ENCODE peak calls at places on chromosomes 4 and X, in eight cellular contexts. One of them, this sample, is unnamed.

GRCh38 chrX:8971116-8971515 is 62.8 kb downstream of the FAM9B start:
- DNase-seq in stomach: no peak
- DNase-seq in adrenal gland: no peak
- DNase-seq in ovary: no peak
- DNase-seq in endodermal cell: no peak
- DNase-seq in hepatocyte: peak; percentile 33
- DNase-seq in gastrocnemius medialis: no peak
- DNase-seq in brain microvascular endothelial cell: peak; percentile 41
- DNase-seq in this sample: no peak

GRCh38 chrX:31547416-31547815 is 475.6 kb upstream of the FTHL17 start:
- DNase-seq in stomach: no peak
- DNase-seq in adrenal gland: no peak
- DNase-seq in ovary: no peak
- DNase-seq in endodermal cell: no peak
- DNase-seq in hepatocyte: no peak
- DNase-seq in gastrocnemius medialis: no peak
- DNase-seq in brain microvascular endothelial cell: no peak
- DNase-seq in this sample: no peak

GRCh38 chr4:57351716-57352115 is 241.5 kb upstream of the IGFBP7 start:
- DNase-seq in stomach: no peak
- DNase-seq in adrenal gland: no peak
- DNase-seq in ovary: no peak
- DNase-seq in endodermal cell: no peak
- DNase-seq in hepatocyte: no peak
- DNase-seq in gastrocnemius medialis: no peak
- DNase-seq in brain microvascular endothelial cell: no peak
- DNase-seq in this sample: no peak

GRCh38 chr4:139635966-139636365 is 29.7 kb upstream of the MGST2 start:
- DNase-seq in stomach: no peak
- DNase-seq in adrenal gland: no peak
- DNase-seq in ovary: no peak
- DNase-seq in endodermal cell: no peak
- DNase-seq in hepatocyte: no peak
- DNase-seq in gastrocnemius medialis: no peak
- DNase-seq in brain microvascular endothelial cell: no peak
- DNase-seq in this sample: no peak

GRCh38 chr4:166415749-166416148 is 542.7 kb downstream of the TLL1 start:
- DNase-seq in stomach: no peak
- DNase-seq in adrenal gland: no peak
- DNase-seq in ovary: no peak
- DNase-seq in endodermal cell: no peak
- DNase-seq in hepatocyte: no peak
- DNase-seq in gastrocnemius medialis: no peak
- DNase-seq in brain microvascular endothelial cell: no peak
- DNase-seq in this sample: no peak

GRCh38 chrX:69289839-69290123 is 124.5 kb upstream of the PJA1 start:
- DNase-seq in stomach: no peak
- DNase-seq in adrenal gland: no peak
- DNase-seq in ovary: no peak
- DNase-seq in endodermal cell: no peak
- DNase-seq in hepatocyte: no peak
- DNase-seq in gastrocnemius medialis: no peak
- DNase-seq in brain microvascular endothelial cell: no peak
- DNase-seq in this sample: no peak

GRCh38 chr4:79599691-79600090 is 191.7 kb upstream of the GK2 start:
- DNase-seq in stomach: no peak
- DNase-seq in adrenal gland: no peak
- DNase-seq in ovary: no peak
- DNase-seq in endodermal cell: no peak
- DNase-seq in hepatocyte: no peak
- DNase-seq in gastrocnemius medialis: peak; percentile 56
- DNase-seq in brain microvascular endothelial cell: no peak
- DNase-seq in this sample: no peak

GRCh38 chr4:68951078-68951805 is at the start of gene UGT2A3:
- DNase-seq in stomach: no peak
- DNase-seq in adrenal gland: no peak
- DNase-seq in ovary: no peak
- DNase-seq in endodermal cell: peak; percentile 55
- DNase-seq in hepatocyte: peak; percentile 53
- DNase-seq in gastrocnemius medialis: no peak
- DNase-seq in brain microvascular endothelial cell: no peak
- DNase-seq in this sample: no peak

GRCh38 chrX:11531226-11531625 is 134.5 kb downstream of the ARHGAP6 start:
- DNase-seq in stomach: no peak
- DNase-seq in adrenal gland: no peak
- DNase-seq in ovary: no peak
- DNase-seq in endodermal cell: no peak
- DNase-seq in hepatocyte: peak; percentile 16
- DNase-seq in gastrocnemius medialis: no peak
- DNase-seq in brain microvascular endothelial cell: no peak
- DNase-seq in this sample: no peak

GRCh38 chr4:23373269-23373668 is 516.6 kb downstream of the PPARGC1A start:
- DNase-seq in stomach: peak; percentile 79
- DNase-seq in adrenal gland: peak; percentile 49
- DNase-seq in ovary: no peak
- DNase-seq in endodermal cell: peak; percentile 71
- DNase-seq in hepatocyte: peak; percentile 76
- DNase-seq in gastrocnemius medialis: peak; percentile 65
- DNase-seq in brain microvascular endothelial cell: peak; percentile 23
- DNase-seq in this sample: peak; percentile 41

GRCh38 chr4:101252721-101253120 is 94.6 kb downstream of the PPP3CA start:
- DNase-seq in stomach: no peak
- DNase-seq in adrenal gland: no peak
- DNase-seq in ovary: no peak
- DNase-seq in endodermal cell: no peak
- DNase-seq in hepatocyte: no peak
- DNase-seq in gastrocnemius medialis: no peak
- DNase-seq in brain microvascular endothelial cell: no peak
- DNase-seq in this sample: no peak

GRCh38 chr4:133152330-133152791 is 3.3 kb downstream of the PCDH10 start:
- DNase-seq in stomach: no peak
- DNase-seq in adrenal gland: no peak
- DNase-seq in ovary: no peak
- DNase-seq in endodermal cell: peak; percentile 74
- DNase-seq in hepatocyte: no peak
- DNase-seq in gastrocnemius medialis: no peak
- DNase-seq in brain microvascular endothelial cell: no peak
- DNase-seq in this sample: no peak

GRCh38 chrX:148574247-148574973 is 74.0 kb downstream of the AFF2 start:
- DNase-seq in stomach: no peak
- DNase-seq in adrenal gland: no peak
- DNase-seq in ovary: no peak
- DNase-seq in endodermal cell: no peak
- DNase-seq in hepatocyte: no peak
- DNase-seq in gastrocnemius medialis: no peak
- DNase-seq in brain microvascular endothelial cell: no peak
- DNase-seq in this sample: no peak

GRCh38 chrX:30577362-30577961 is at the start of gene TASL:
- DNase-seq in stomach: no peak
- DNase-seq in adrenal gland: no peak
- DNase-seq in ovary: no peak
- DNase-seq in endodermal cell: no peak
- DNase-seq in hepatocyte: no peak
- DNase-seq in gastrocnemius medialis: no peak
- DNase-seq in brain microvascular endothelial cell: no peak
- DNase-seq in this sample: no peak

GRCh38 chrX:2577844-2578444 is 77.2 kb upstream of the DHRSX start:
- DNase-seq in stomach: no peak
- DNase-seq in adrenal gland: no peak
- DNase-seq in ovary: no peak
- DNase-seq in endodermal cell: no peak
- DNase-seq in hepatocyte: no peak
- DNase-seq in gastrocnemius medialis: no peak
- DNase-seq in brain microvascular endothelial cell: peak; percentile 56
- DNase-seq in this sample: no peak

GRCh38 chrX:112636288-112636687 is 43.5 kb downstream of the LHFPL1 start:
- DNase-seq in stomach: no peak
- DNase-seq in adrenal gland: no peak
- DNase-seq in ovary: no peak
- DNase-seq in endodermal cell: no peak
- DNase-seq in hepatocyte: no peak
- DNase-seq in gastrocnemius medialis: no peak
- DNase-seq in brain microvascular endothelial cell: no peak
- DNase-seq in this sample: no peak

GRCh38 chr4:2962614-2963184 is 507 bp downstream of the NOP14 start:
- DNase-seq in stomach: peak; percentile 36
- DNase-seq in adrenal gland: peak; percentile 66
- DNase-seq in ovary: no peak
- DNase-seq in endodermal cell: peak; percentile 87
- DNase-seq in hepatocyte: peak; percentile 68
- DNase-seq in gastrocnemius medialis: peak; percentile 36
- DNase-seq in brain microvascular endothelial cell: peak; percentile 38
- DNase-seq in this sample: no peak

GRCh38 chr4:72463724-72464123 is 105.3 kb downstream of the ADAMTS3 start:
- DNase-seq in stomach: no peak
- DNase-seq in adrenal gland: no peak
- DNase-seq in ovary: no peak
- DNase-seq in endodermal cell: no peak
- DNase-seq in hepatocyte: no peak
- DNase-seq in gastrocnemius medialis: no peak
- DNase-seq in brain microvascular endothelial cell: no peak
- DNase-seq in this sample: no peak

GRCh38 chr4:139920552-139920951 is 233.4 kb downstream of the MAML3 start:
- DNase-seq in stomach: no peak
- DNase-seq in adrenal gland: no peak
- DNase-seq in ovary: no peak
- DNase-seq in endodermal cell: no peak
- DNase-seq in hepatocyte: no peak
- DNase-seq in gastrocnemius medialis: no peak
- DNase-seq in brain microvascular endothelial cell: no peak
- DNase-seq in this sample: peak; percentile 27

GRCh38 chr4:113423631-113424030 is 337.9 kb downstream of the CAMK2D start:
- DNase-seq in stomach: no peak
- DNase-seq in adrenal gland: no peak
- DNase-seq in ovary: no peak
- DNase-seq in endodermal cell: no peak
- DNase-seq in hepatocyte: no peak
- DNase-seq in gastrocnemius medialis: no peak
- DNase-seq in brain microvascular endothelial cell: no peak
- DNase-seq in this sample: no peak

GRCh38 chr4:173506780-173507211 is 23.2 kb downstream of the HAND2 start:
- DNase-seq in stomach: no peak
- DNase-seq in adrenal gland: no peak
- DNase-seq in ovary: no peak
- DNase-seq in endodermal cell: peak; percentile 71
- DNase-seq in hepatocyte: no peak
- DNase-seq in gastrocnemius medialis: no peak
- DNase-seq in brain microvascular endothelial cell: no peak
- DNase-seq in this sample: peak; percentile 46

GRCh38 chr4:156939151-156939550 is 32.4 kb downstream of the PDGFC start:
- DNase-seq in stomach: no peak
- DNase-seq in adrenal gland: no peak
- DNase-seq in ovary: no peak
- DNase-seq in endodermal cell: no peak
- DNase-seq in hepatocyte: no peak
- DNase-seq in gastrocnemius medialis: no peak
- DNase-seq in brain microvascular endothelial cell: no peak
- DNase-seq in this sample: no peak

GRCh38 chr4:184983660-184984356 is 34.5 kb upstream of the HELT start:
- DNase-seq in stomach: peak; percentile 43
- DNase-seq in adrenal gland: peak; percentile 65
- DNase-seq in ovary: peak; percentile 53
- DNase-seq in endodermal cell: peak; percentile 95
- DNase-seq in hepatocyte: peak; percentile 61
- DNase-seq in gastrocnemius medialis: peak; percentile 44
- DNase-seq in brain microvascular endothelial cell: peak; percentile 27
- DNase-seq in this sample: peak; percentile 67

GRCh38 chr4:152779513-152780266 is at the start of the genes ARFIP1 and TIGD4:
- DNase-seq in stomach: peak; percentile 98
- DNase-seq in adrenal gland: peak; percentile 99
- DNase-seq in ovary: peak; percentile 98
- DNase-seq in endodermal cell: peak; percentile 100
- DNase-seq in hepatocyte: peak; percentile 97
- DNase-seq in gastrocnemius medialis: peak; percentile 97
- DNase-seq in brain microvascular endothelial cell: peak; percentile 96
- DNase-seq in this sample: peak; percentile 97
- H3K27ac ChIP-seq in stomach: peak within 1 kb of the TSS; percentile 91
- H3K27ac ChIP-seq in adrenal gland: peak within 1 kb of the TSS; percentile 78
- H3K27ac ChIP-seq in ovary: peak within 1 kb of the TSS; percentile 81
- H3K27ac ChIP-seq in endodermal cell: peak within 1 kb of the TSS; percentile 88
- H3K27ac ChIP-seq in hepatocyte: peak within 1 kb of the TSS; percentile 94
- H3K27ac ChIP-seq in gastrocnemius medialis: peak within 1 kb of the TSS; percentile 95
- H3K27ac ChIP-seq in brain microvascular endothelial cell: peak within 1 kb of the TSS; percentile 72
- H3K27ac ChIP-seq in this sample: peak within 1 kb of the TSS; percentile 92

GRCh38 chrX:68146054-68146453 is 287.2 kb downstream of the OPHN1 start:
- DNase-seq in stomach: no peak
- DNase-seq in adrenal gland: no peak
- DNase-seq in ovary: no peak
- DNase-seq in endodermal cell: no peak
- DNase-seq in hepatocyte: peak; percentile 44
- DNase-seq in gastrocnemius medialis: no peak
- DNase-seq in brain microvascular endothelial cell: peak; percentile 31
- DNase-seq in this sample: no peak
- TF ChIP-seq CTCF in stomach: no peak
- TF ChIP-seq CTCF in adrenal gland: peak; percentile 45
- TF ChIP-seq CTCF in ovary: peak; percentile 19
- TF ChIP-seq CTCF in endodermal cell: peak; percentile 72
- TF ChIP-seq CTCF in hepatocyte: peak; percentile 50
- TF ChIP-seq CTCF in gastrocnemius medialis: no peak
- TF ChIP-seq CTCF in brain microvascular endothelial cell: peak; percentile 48
- TF ChIP-seq CTCF in this sample: peak; percentile 57

DNA sequence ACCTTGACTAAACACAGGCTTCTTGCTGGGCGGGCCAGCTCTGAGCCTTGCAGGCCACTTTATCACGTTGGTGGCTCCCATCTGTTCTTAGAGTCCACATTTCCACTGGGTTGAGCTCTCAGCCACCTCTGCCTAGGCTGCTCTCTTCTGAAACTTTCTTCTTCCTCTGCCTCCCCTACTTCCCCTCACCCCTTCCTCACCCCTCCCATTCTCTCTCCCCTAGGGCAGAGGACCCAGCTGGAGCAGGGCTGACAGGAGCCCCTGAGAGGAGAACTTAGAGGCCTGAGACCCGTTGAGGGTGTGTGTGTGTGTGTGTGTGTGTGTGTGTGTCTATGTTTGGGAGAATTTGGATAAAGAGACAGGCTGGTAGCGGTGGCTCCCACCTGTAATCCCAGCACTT is 19.9 kb upstream of the TMSB4X start:
- DNase-seq in stomach: no peak
- DNase-seq in adrenal gland: no peak
- DNase-seq in ovary: no peak
- DNase-seq in endodermal cell: no peak
- DNase-seq in hepatocyte: no peak
- DNase-seq in gastrocnemius medialis: no peak
- DNase-seq in brain microvascular endothelial cell: no peak
- DNase-seq in this sample: no peak
- H3K27ac ChIP-seq in stomach: peak overlapping the region; percentile 84
- H3K27ac ChIP-seq in adrenal gland: peak overlapping the region; percentile 49
- H3K27ac ChIP-seq in ovary: no peak overlapping the region
- H3K27ac ChIP-seq in endodermal cell: no peak overlapping the region
- H3K27ac ChIP-seq in hepatocyte: no peak overlapping the region
- H3K27ac ChIP-seq in gastrocnemius medialis: peak overlapping the region; percentile 70
- H3K27ac ChIP-seq in brain microvascular endothelial cell: no peak overlapping the region
- H3K27ac ChIP-seq in this sample: peak overlapping the region; percentile 79

DNA sequence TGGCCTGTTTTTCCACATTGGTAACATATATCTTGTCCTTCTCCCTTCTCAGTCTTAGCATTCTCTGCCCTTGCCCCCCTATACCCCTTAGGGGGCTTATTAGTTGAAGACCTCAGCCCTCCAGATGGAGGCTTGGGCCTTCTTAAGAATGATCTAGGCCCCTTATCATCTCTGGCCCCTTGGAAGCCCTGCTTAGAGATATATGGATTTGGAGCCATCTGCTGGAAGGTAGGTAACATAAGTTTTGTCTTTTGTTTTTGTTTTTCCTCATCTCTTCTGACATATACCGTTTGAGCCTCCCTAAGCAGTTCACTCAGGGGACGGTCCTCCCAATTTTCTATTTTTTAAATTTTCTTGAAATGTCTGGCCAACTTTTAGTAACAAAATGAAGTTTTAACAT is 48.3 kb upstream of the NAP1L2 start:
- DNase-seq in stomach: no peak
- DNase-seq in adrenal gland: no peak
- DNase-seq in ovary: no peak
- DNase-seq in endodermal cell: no peak
- DNase-seq in hepatocyte: no peak
- DNase-seq in gastrocnemius medialis: no peak
- DNase-seq in brain microvascular endothelial cell: no peak
- DNase-seq in this sample: no peak
- TF ChIP-seq CTCF in stomach: no peak
- TF ChIP-seq CTCF in adrenal gland: no peak
- TF ChIP-seq CTCF in ovary: no peak
- TF ChIP-seq CTCF in endodermal cell: peak; percentile 62
- TF ChIP-seq CTCF in hepatocyte: peak; percentile 29
- TF ChIP-seq CTCF in gastrocnemius medialis: no peak
- TF ChIP-seq CTCF in brain microvascular endothelial cell: peak; percentile 26
- TF ChIP-seq CTCF in this sample: peak; percentile 16

This sample was measured in left ventricle myocardium inferior.